ENCODE peak calls at places on chromosomes 1 and 21, in nine cellular contexts. R is stimulated activated CD8-positive, alpha-beta memory T cell treated with anti-CD3 and anti-CD28 coated beads, Interleukin-7, amount 100 ng/mL, for 1 hour; J is naive B cell; K is fibroblast of lung; U is activated gamma-delta T cell; I is activated naive CD8-positive, alpha-beta T cell treated with anti-CD3 and anti-CD28 coated beads, Interleukin-2, amount 10 ng/mL, durations not matched to agents 7 days and 5 days; Q is mammary epithelial cell; B is GM10248; P is mucosa of descending colon. Z is an unnamed sample.

GRCh38 chr1:93080424-93080823 is 1.3 kb downstream of the MTF2 start:
- DNase-seq in R (no peak), J (peak), K (peak), U (no peak), I (no peak), Q (peak), B (peak), P (no peak), Z (peak)

GRCh38 chr21:39633043-39633442 is 20.3 kb downstream of the B3GALT5 start:
- DNase-seq in R (no peak), J (no peak), K (peak), U (no peak), I (no peak), Q (peak), B (no peak), P (no peak), Z (no peak)

GRCh38 chr1:110196917-110197782 is 13.0 kb upstream of the KCNC4 start:
- DNase-seq in R (no peak), J (peak), K (peak), U (no peak), I (peak), Q (peak), B (peak), P (no peak), Z (peak)

GRCh38 chr1:152873495-152873894 is 4.6 kb upstream of the SMCP start:
- DNase-seq in R (no peak), J (no peak), K (peak), U (no peak), I (no peak), Q (no peak), B (no peak), P (no peak), Z (no peak)

GRCh38 chr1:2213576-2214505 is 14.3 kb upstream of the SKI start:
- DNase-seq in R (no peak), J (no peak), K (peak), U (no peak), I (no peak), Q (no peak), B (no peak), P (peak), Z (no peak)

GRCh38 chr1:54096491-54097235 is 43.3 kb downstream of the TCEANC2 start:
- DNase-seq in R (no peak), J (no peak), K (no peak), U (no peak), I (no peak), Q (no peak), B (no peak), P (no peak), Z (no peak)

GRCh38 chr1:213953816-213954215 is 34.0 kb upstream of the PROX1 start:
- DNase-seq in R (no peak), J (no peak), K (no peak), U (no peak), I (no peak), Q (no peak), B (no peak), P (no peak), Z (no peak)

GRCh38 chr21:28867401-28867800 is 125.3 kb downstream of the LTN1 start:
- DNase-seq in R (no peak), J (no peak), K (peak), U (no peak), I (no peak), Q (peak), B (no peak), P (no peak), Z (no peak)

GRCh38 chr1:182955596-182956588 is 2.9 kb upstream of the SHCBP1L start:
- DNase-seq in R (no peak), J (no peak), K (peak), U (no peak), I (no peak), Q (peak), B (no peak), P (no peak), Z (no peak)

GRCh38 chr1:38026592-38027200 is 14.2 kb downstream of the UTP11 start:
- DNase-seq in R (no peak), J (no peak), K (peak), U (no peak), I (no peak), Q (peak), B (peak), P (no peak), Z (peak)

GRCh38 chr1:15218287-15219279 is 28.4 kb upstream of the FHAD1 start:
- DNase-seq in R (no peak), J (no peak), K (peak), U (no peak), I (no peak), Q (peak), B (no peak), P (no peak), Z (no peak)

GRCh38 chr1:71101839-71102376 is 21.1 kb upstream of the ZRANB2 start:
- DNase-seq in R (no peak), J (no peak), K (no peak), U (no peak), I (no peak), Q (no peak), B (no peak), P (no peak), Z (no peak)

GRCh38 chr1:240100351-240100750 is 8.7 kb downstream of the FMN2 start:
- DNase-seq in R (no peak), J (no peak), K (no peak), U (no peak), I (no peak), Q (no peak), B (no peak), P (no peak), Z (no peak)

GRCh38 chr1:206890125-206890637 is 7.1 kb upstream of the IL24 start:
- DNase-seq in R (no peak), J (no peak), K (peak), U (no peak), I (no peak), Q (peak), B (no peak), P (no peak), Z (no peak)

GRCh38 chr1:67629370-67630075 is 55.5 kb upstream of the GADD45A start:
- DNase-seq in R (no peak), J (no peak), K (no peak), U (no peak), I (no peak), Q (peak), B (no peak), P (no peak), Z (no peak)

GRCh38 chr1:63991685-63992084 is 211.7 kb upstream of the UBE2U start:
- DNase-seq in R (no peak), J (no peak), K (no peak), U (no peak), I (no peak), Q (no peak), B (no peak), P (no peak), Z (no peak)

GRCh38 chr1:32414186-32414886 is 20.1 kb upstream of the BSDC1 start:
- DNase-seq in R (no peak), J (no peak), K (no peak), U (no peak), I (no peak), Q (no peak), B (no peak), P (no peak), Z (no peak)

GRCh38 chr1:26469558-26469957 is 2.7 kb upstream of the HMGN2 start:
- DNase-seq in R (no peak), J (no peak), K (no peak), U (no peak), I (no peak), Q (no peak), B (no peak), P (no peak), Z (no peak)

GRCh38 chr1:31768939-31769704 is 5.0 kb upstream of the ADGRB2 start:
- DNase-seq in R (no peak), J (peak), K (no peak), U (no peak), I (no peak), Q (no peak), B (no peak), P (no peak), Z (no peak)